ENCODE peak calls at places on chromosome 4, in eight cellular contexts. One of them, this sample, is unnamed.

GRCh38 chr4:156779774-156780173 is 191.8 kb downstream of the PDGFC start:
- DNase-seq in progenitor cell of endocrine pancreas: no peak
- DNase-seq in WERI-Rb-1: no peak
- DNase-seq in uterus: no peak
- DNase-seq in astrocyte of the spinal cord: peak
- DNase-seq in bronchial epithelial cell: peak
- DNase-seq in AG10803: peak
- DNase-seq in psoas muscle: no peak
- DNase-seq in this sample: no peak

GRCh38 chr4:108861339-108861738 is 98.5 kb upstream of the ETNPPL start:
- DNase-seq in progenitor cell of endocrine pancreas: peak
- DNase-seq in WERI-Rb-1: no peak
- DNase-seq in uterus: no peak
- DNase-seq in astrocyte of the spinal cord: no peak
- DNase-seq in bronchial epithelial cell: peak
- DNase-seq in AG10803: no peak
- DNase-seq in psoas muscle: no peak
- DNase-seq in this sample: no peak

GRCh38 chr4:171390626-171391025 is 422.6 kb upstream of the GALNTL6 start:
- DNase-seq in progenitor cell of endocrine pancreas: no peak
- DNase-seq in WERI-Rb-1: no peak
- DNase-seq in uterus: no peak
- DNase-seq in astrocyte of the spinal cord: no peak
- DNase-seq in bronchial epithelial cell: no peak
- DNase-seq in AG10803: no peak
- DNase-seq in psoas muscle: no peak
- DNase-seq in this sample: no peak

GRCh38 chr4:112857461-112857860 is 192.0 kb upstream of the ANK2 start:
- DNase-seq in progenitor cell of endocrine pancreas: no peak
- DNase-seq in WERI-Rb-1: no peak
- DNase-seq in uterus: no peak
- DNase-seq in astrocyte of the spinal cord: peak
- DNase-seq in bronchial epithelial cell: peak
- DNase-seq in AG10803: peak
- DNase-seq in psoas muscle: no peak
- DNase-seq in this sample: no peak

GRCh38 chr4:67712650-67713530 is 11.9 kb upstream of the UBA6 start:
- DNase-seq in progenitor cell of endocrine pancreas: no peak
- DNase-seq in WERI-Rb-1: no peak
- DNase-seq in uterus: no peak
- DNase-seq in astrocyte of the spinal cord: no peak
- DNase-seq in bronchial epithelial cell: no peak
- DNase-seq in AG10803: no peak
- DNase-seq in psoas muscle: no peak
- DNase-seq in this sample: no peak

GRCh38 chr4:167966161-167966560 is 126.2 kb upstream of the ANXA10 start:
- DNase-seq in progenitor cell of endocrine pancreas: no peak
- DNase-seq in WERI-Rb-1: no peak
- DNase-seq in uterus: no peak
- DNase-seq in astrocyte of the spinal cord: peak
- DNase-seq in bronchial epithelial cell: peak
- DNase-seq in AG10803: no peak
- DNase-seq in psoas muscle: no peak
- DNase-seq in this sample: no peak

GRCh38 chr4:1761130-1761688 is 31.9 kb upstream of the FGFR3 start:
- DNase-seq in progenitor cell of endocrine pancreas: no peak
- DNase-seq in WERI-Rb-1: no peak
- DNase-seq in uterus: no peak
- DNase-seq in astrocyte of the spinal cord: no peak
- DNase-seq in bronchial epithelial cell: no peak
- DNase-seq in AG10803: no peak
- DNase-seq in psoas muscle: no peak
- DNase-seq in this sample: no peak

GRCh38 chr4:41796545-41797210 is 48.2 kb upstream of the PHOX2B start:
- DNase-seq in progenitor cell of endocrine pancreas: no peak
- DNase-seq in WERI-Rb-1: peak
- DNase-seq in uterus: no peak
- DNase-seq in astrocyte of the spinal cord: no peak
- DNase-seq in bronchial epithelial cell: no peak
- DNase-seq in AG10803: no peak
- DNase-seq in psoas muscle: no peak
- DNase-seq in this sample: no peak

GRCh38 chr4:170420255-170420693 is 330.5 kb upstream of the AADAT start:
- DNase-seq in progenitor cell of endocrine pancreas: no peak
- DNase-seq in WERI-Rb-1: no peak
- DNase-seq in uterus: no peak
- DNase-seq in astrocyte of the spinal cord: no peak
- DNase-seq in bronchial epithelial cell: peak
- DNase-seq in AG10803: peak
- DNase-seq in psoas muscle: no peak
- DNase-seq in this sample: no peak

GRCh38 chr4:151987606-151988005 is 226.8 kb upstream of the GATB start:
- DNase-seq in progenitor cell of endocrine pancreas: no peak
- DNase-seq in WERI-Rb-1: no peak
- DNase-seq in uterus: no peak
- DNase-seq in astrocyte of the spinal cord: no peak
- DNase-seq in bronchial epithelial cell: peak
- DNase-seq in AG10803: no peak
- DNase-seq in psoas muscle: no peak
- DNase-seq in this sample: no peak

DNA sequence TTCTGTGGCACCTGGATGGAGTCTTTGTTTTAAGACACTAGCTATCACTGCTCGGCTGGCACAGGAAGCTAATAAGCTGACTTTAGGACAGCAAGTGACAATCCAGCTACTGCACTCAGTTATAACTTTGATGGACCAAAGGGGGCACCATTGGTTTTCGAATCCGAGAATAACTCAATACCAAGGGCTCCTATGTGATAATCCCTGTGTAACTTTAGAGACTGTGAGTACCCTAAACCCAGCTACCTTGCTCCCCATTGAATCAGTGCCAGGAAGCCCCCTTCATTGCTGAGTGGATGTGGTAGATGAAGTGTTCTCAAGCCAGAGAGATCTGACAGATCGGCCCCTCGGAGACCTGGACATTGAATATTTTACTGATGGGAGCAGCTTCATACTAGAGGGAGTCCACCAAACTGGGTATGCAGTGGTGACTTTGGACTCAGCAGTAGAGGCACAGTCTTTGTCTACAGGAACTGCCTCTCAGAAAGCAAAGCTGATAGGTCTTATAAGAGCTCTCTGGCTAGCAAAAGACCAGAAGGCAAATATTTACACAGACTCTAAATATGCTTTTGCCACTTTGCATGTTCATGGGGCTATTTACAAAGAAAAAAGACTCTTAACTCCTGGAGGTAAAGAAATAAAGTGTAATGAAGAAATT is 35.5 kb upstream of the UGT2B7 start:
- DNase-seq in progenitor cell of endocrine pancreas: no peak
- DNase-seq in WERI-Rb-1: no peak
- DNase-seq in uterus: no peak
- DNase-seq in astrocyte of the spinal cord: no peak
- DNase-seq in bronchial epithelial cell: no peak
- DNase-seq in AG10803: no peak
- DNase-seq in psoas muscle: no peak
- DNase-seq in this sample: no peak
- TF ChIP-seq CTCF in progenitor cell of endocrine pancreas: no peak
- TF ChIP-seq CTCF in WERI-Rb-1: no peak
- TF ChIP-seq CTCF in uterus: no peak
- TF ChIP-seq CTCF in astrocyte of the spinal cord: peak
- TF ChIP-seq CTCF in bronchial epithelial cell: no peak
- TF ChIP-seq CTCF in AG10803: no peak
- TF ChIP-seq CTCF in psoas muscle: no peak
- TF ChIP-seq CTCF in this sample: no peak

GRCh38 chr4:10897076-10897475 is 212.5 kb upstream of the CLNK start:
- DNase-seq in progenitor cell of endocrine pancreas: no peak
- DNase-seq in WERI-Rb-1: no peak
- DNase-seq in uterus: no peak
- DNase-seq in astrocyte of the spinal cord: no peak
- DNase-seq in bronchial epithelial cell: no peak
- DNase-seq in AG10803: no peak
- DNase-seq in psoas muscle: no peak
- DNase-seq in this sample: no peak

GRCh38 chr4:10891866-10892265 is 207.3 kb upstream of the CLNK start:
- DNase-seq in progenitor cell of endocrine pancreas: no peak
- DNase-seq in WERI-Rb-1: peak
- DNase-seq in uterus: no peak
- DNase-seq in astrocyte of the spinal cord: no peak
- DNase-seq in bronchial epithelial cell: no peak
- DNase-seq in AG10803: no peak
- DNase-seq in psoas muscle: no peak
- DNase-seq in this sample: no peak

GRCh38 chr4:10898072-10898471 is 213.5 kb upstream of the CLNK start:
- DNase-seq in progenitor cell of endocrine pancreas: no peak
- DNase-seq in WERI-Rb-1: no peak
- DNase-seq in uterus: no peak
- DNase-seq in astrocyte of the spinal cord: no peak
- DNase-seq in bronchial epithelial cell: no peak
- DNase-seq in AG10803: no peak
- DNase-seq in psoas muscle: no peak
- DNase-seq in this sample: no peak

GRCh38 chr4:10889819-10890218 is 205.3 kb upstream of the CLNK start:
- DNase-seq in progenitor cell of endocrine pancreas: no peak
- DNase-seq in WERI-Rb-1: no peak
- DNase-seq in uterus: no peak
- DNase-seq in astrocyte of the spinal cord: no peak
- DNase-seq in bronchial epithelial cell: no peak
- DNase-seq in AG10803: no peak
- DNase-seq in psoas muscle: no peak
- DNase-seq in this sample: no peak

DNA sequence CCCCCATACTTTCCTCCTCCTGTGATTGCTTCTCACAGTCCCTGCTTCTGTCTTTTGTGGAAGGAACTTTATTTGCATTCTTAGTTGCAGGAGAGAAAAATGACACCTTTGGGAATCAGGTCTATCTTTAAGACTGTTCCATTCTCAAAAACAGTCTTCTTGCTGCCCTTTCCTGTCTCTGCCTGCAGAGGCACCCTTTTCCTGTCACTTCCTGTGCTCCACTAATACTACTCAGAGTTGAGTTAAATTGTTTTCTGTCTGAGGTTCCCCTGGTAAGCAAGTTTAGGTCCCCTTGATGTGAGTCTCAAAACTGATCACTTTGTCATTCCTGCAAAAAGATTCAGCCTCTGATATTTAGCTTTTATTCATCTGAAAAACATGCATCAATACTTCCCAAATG is 208.8 kb upstream of the CLNK start:
- DNase-seq in progenitor cell of endocrine pancreas: no peak
- DNase-seq in WERI-Rb-1: peak
- DNase-seq in uterus: no peak
- DNase-seq in astrocyte of the spinal cord: no peak
- DNase-seq in bronchial epithelial cell: peak
- DNase-seq in AG10803: no peak
- DNase-seq in psoas muscle: no peak
- DNase-seq in this sample: no peak
- TF ChIP-seq CTCF in progenitor cell of endocrine pancreas: peak
- TF ChIP-seq CTCF in WERI-Rb-1: peak
- TF ChIP-seq CTCF in uterus: no peak
- TF ChIP-seq CTCF in astrocyte of the spinal cord: peak
- TF ChIP-seq CTCF in bronchial epithelial cell: peak
- TF ChIP-seq CTCF in AG10803: peak
- TF ChIP-seq CTCF in psoas muscle: no peak
- TF ChIP-seq CTCF in this sample: peak

GRCh38 chr4:6777636-6778281 is 4.8 kb upstream of the KIAA0232 start:
- DNase-seq in progenitor cell of endocrine pancreas: no peak
- DNase-seq in WERI-Rb-1: no peak
- DNase-seq in uterus: no peak
- DNase-seq in astrocyte of the spinal cord: no peak
- DNase-seq in bronchial epithelial cell: no peak
- DNase-seq in AG10803: no peak
- DNase-seq in psoas muscle: no peak
- DNase-seq in this sample: peak
- TF ChIP-seq CTCF in progenitor cell of endocrine pancreas: no peak
- TF ChIP-seq CTCF in WERI-Rb-1: no peak
- TF ChIP-seq CTCF in uterus: no peak
- TF ChIP-seq CTCF in astrocyte of the spinal cord: no peak
- TF ChIP-seq CTCF in bronchial epithelial cell: no peak
- TF ChIP-seq CTCF in AG10803: no peak
- TF ChIP-seq CTCF in psoas muscle: no peak
- TF ChIP-seq CTCF in this sample: no peak

DNA sequence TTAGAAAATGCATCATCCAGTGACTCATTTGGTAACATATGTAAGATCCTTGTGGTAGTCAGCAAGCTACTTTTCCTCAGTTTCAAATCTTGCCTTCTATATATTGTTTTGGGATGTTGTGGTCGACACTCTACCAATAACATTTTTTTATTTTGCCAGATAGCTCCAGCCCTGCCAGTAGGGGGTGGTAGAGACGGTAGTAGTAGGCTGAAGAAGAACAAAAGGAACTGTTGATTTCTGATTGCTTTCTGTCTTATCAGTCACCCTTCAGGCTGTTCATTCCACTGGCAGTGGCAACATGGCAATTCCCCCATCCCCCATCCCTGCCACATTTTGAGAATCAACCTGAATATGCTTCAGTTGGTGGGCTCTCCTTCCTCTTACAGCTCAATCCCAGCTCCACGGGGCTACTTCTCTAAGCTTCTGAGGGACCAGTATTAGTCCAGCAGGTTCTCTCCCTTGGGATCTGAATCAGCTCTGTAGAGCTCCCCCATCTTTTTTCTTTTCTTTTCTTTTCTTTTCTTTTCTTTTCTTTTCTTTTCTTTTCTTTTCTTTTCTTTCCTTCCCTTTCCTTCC is 171.5 kb upstream of the VEGFC start:
- DNase-seq in progenitor cell of endocrine pancreas: no peak
- DNase-seq in WERI-Rb-1: no peak
- DNase-seq in uterus: no peak
- DNase-seq in astrocyte of the spinal cord: no peak
- DNase-seq in bronchial epithelial cell: peak
- DNase-seq in AG10803: no peak
- DNase-seq in psoas muscle: no peak
- DNase-seq in this sample: no peak
- TF ChIP-seq CTCF in progenitor cell of endocrine pancreas: no peak
- TF ChIP-seq CTCF in WERI-Rb-1: peak
- TF ChIP-seq CTCF in uterus: no peak
- TF ChIP-seq CTCF in astrocyte of the spinal cord: peak
- TF ChIP-seq CTCF in bronchial epithelial cell: peak
- TF ChIP-seq CTCF in AG10803: peak
- TF ChIP-seq CTCF in psoas muscle: no peak
- TF ChIP-seq CTCF in this sample: no peak

DNA sequence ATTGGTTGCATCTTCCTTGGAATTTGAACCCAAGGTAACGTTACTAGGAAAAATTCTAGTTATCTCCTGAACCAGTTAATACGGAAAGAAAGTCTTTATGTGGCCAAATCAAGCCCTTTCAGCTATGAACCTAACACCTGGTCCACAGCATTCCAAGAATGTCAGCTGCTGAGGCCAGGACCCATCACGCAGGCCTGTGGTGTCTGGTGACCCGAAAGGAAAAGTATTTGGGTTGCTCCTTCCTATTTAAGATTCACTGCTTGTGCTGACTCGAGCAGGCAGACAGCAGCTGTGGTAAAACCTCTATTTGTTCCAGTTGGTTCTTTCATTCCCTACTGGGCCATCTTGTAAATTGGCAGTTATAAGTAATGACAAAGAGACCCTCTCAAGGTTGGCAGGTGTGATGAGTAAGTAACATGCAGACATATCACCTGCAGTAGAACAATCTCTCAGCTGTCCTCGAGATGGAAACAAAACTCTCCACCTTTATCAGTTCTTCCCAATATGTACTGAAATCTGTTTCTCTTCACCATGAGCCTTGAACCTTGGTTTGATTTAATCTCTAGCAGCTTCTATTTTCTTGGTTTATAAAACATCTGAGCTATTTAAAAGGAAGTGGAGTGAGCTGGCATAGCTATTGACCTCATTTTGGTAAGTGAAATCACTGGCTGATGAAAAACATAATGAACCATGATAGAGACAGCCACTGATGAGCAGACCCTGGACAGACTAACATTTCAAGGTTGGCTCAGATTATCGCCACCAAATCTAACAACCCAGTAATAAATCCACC is 182.1 kb upstream of the SMIM31 start:
- DNase-seq in progenitor cell of endocrine pancreas: no peak
- DNase-seq in WERI-Rb-1: no peak
- DNase-seq in uterus: no peak
- DNase-seq in astrocyte of the spinal cord: peak
- DNase-seq in bronchial epithelial cell: peak
- DNase-seq in AG10803: no peak
- DNase-seq in psoas muscle: no peak
- DNase-seq in this sample: no peak
- TF ChIP-seq CTCF in progenitor cell of endocrine pancreas: no peak
- TF ChIP-seq CTCF in WERI-Rb-1: no peak
- TF ChIP-seq CTCF in uterus: no peak
- TF ChIP-seq CTCF in astrocyte of the spinal cord: no peak
- TF ChIP-seq CTCF in bronchial epithelial cell: no peak
- TF ChIP-seq CTCF in AG10803: no peak
- TF ChIP-seq CTCF in psoas muscle: no peak
- TF ChIP-seq CTCF in this sample: no peak

This sample was measured in natural killer cell.